ENCODE peak calls at places on chromosomes 12 and 14, in eight cellular contexts. R, Y, E, T, P, Q, U and K are unnamed samples.

GRCh38 chr14:24253936-24254335 is 9.0 kb downstream of the TGM1 start:
- DNase-seq in R (no peak), Y (no peak), E (no peak), T (no peak), P (no peak), Q (no peak), U (no peak), K (no peak)

GRCh38 chr12:101343893-101344292 is 63.7 kb downstream of the ARL1 start:
- DNase-seq in R (no peak), Y (no peak), E (no peak), T (no peak), P (no peak), Q (no peak), U (no peak), K (no peak)

GRCh38 chr12:95601091-95601490 is 49.8 kb upstream of the USP44 start:
- DNase-seq in R (no peak), Y (no peak), E (no peak), T (no peak), P (no peak), Q (no peak), U (no peak), K (no peak)

GRCh38 chr12:49201595-49202295 is 12.9 kb upstream of the TUBA1A start:
- DNase-seq in R (no peak), Y (no peak), E (no peak), T (no peak), P (no peak), Q (no peak), U (peak; percentile 54), K (peak; percentile 17)

GRCh38 chr12:27333311-27334009 is 824 bp downstream of the BMAL2 start:
- DNase-seq in R (peak; percentile 22), Y (no peak), E (no peak), T (peak; percentile 67), P (peak; percentile 8), Q (peak; percentile 5), U (peak; percentile 21), K (no peak)

GRCh38 chr12:81530352-81530751 is 228.8 kb downstream of the PPFIA2 start:
- DNase-seq in R (no peak), Y (no peak), E (no peak), T (no peak), P (no peak), Q (peak; percentile 32), U (no peak), K (no peak)

GRCh38 chr12:115811066-115811465 is 466.4 kb downstream of the MED13L start:
- DNase-seq in R (no peak), Y (no peak), E (no peak), T (no peak), P (no peak), Q (no peak), U (no peak), K (no peak)

GRCh38 chr14:56057071-56057865 is 60.9 kb upstream of the PELI2 start:
- DNase-seq in R (no peak), Y (no peak), E (no peak), T (no peak), P (no peak), Q (no peak), U (no peak), K (no peak)

GRCh38 chr12:130761537-130762318 is 45.6 kb upstream of the RIMBP2 start:
- DNase-seq in R (peak; percentile 34), Y (peak; percentile 47), E (no peak), T (peak; percentile 57), P (peak; percentile 40), Q (peak; percentile 53), U (peak; percentile 65), K (no peak)

GRCh38 chr14:34258318-34258717 is 203.7 kb downstream of the SPTSSA start:
- DNase-seq in R (no peak), Y (no peak), E (no peak), T (no peak), P (no peak), Q (no peak), U (no peak), K (no peak)

GRCh38 chr12:68474467-68475204 is 136.1 kb upstream of the RAP1B start:
- DNase-seq in R (no peak), Y (no peak), E (no peak), T (no peak), P (no peak), Q (no peak), U (no peak), K (no peak)

GRCh38 chr12:111322336-111323250 is 46.3 kb downstream of the PHETA1 start:
- DNase-seq in R (no peak), Y (no peak), E (no peak), T (peak; percentile 67), P (no peak), Q (peak; percentile 59), U (no peak), K (no peak)

GRCh38 chr12:20282411-20282810 is 85.9 kb upstream of the PDE3A start:
- DNase-seq in R (no peak), Y (no peak), E (no peak), T (no peak), P (no peak), Q (no peak), U (no peak), K (no peak)

GRCh38 chr12:109795023-109795422 is 38.2 kb downstream of the TRPV4 start:
- DNase-seq in R (no peak), Y (no peak), E (no peak), T (no peak), P (no peak), Q (no peak), U (no peak), K (no peak)

GRCh38 chr12:62834971-62835547 is 99.9 kb downstream of the PPM1H start:
- DNase-seq in R (no peak), Y (no peak), E (no peak), T (no peak), P (no peak), Q (no peak), U (peak; percentile 25), K (no peak)

GRCh38 chr12:48717252-48717695 is 767 bp upstream of the CCNT1 start:
- DNase-seq in R (no peak), Y (no peak), E (no peak), T (no peak), P (no peak), Q (no peak), U (no peak), K (no peak)

GRCh38 chr12:131928080-131928764 is 854 bp upstream of the PUS1 start:
- DNase-seq in R (no peak), Y (no peak), E (no peak), T (peak; percentile 68), P (no peak), Q (no peak), U (no peak), K (no peak)

GRCh38 chr14:67137744-67138371 is 51.4 kb upstream of the GARIN2 start:
- DNase-seq in R (no peak), Y (no peak), E (no peak), T (no peak), P (no peak), Q (no peak), U (no peak), K (no peak)

GRCh38 chr12:6961278-6961694 is 9.2 kb downstream of the PHB2 start:
- DNase-seq in R (no peak), Y (peak; percentile 60), E (peak; percentile 79), T (peak; percentile 86), P (peak; percentile 58), Q (peak; percentile 36), U (peak; percentile 85), K (no peak)

GRCh38 chr12:88638388-88638787 is 58.1 kb upstream of the KITLG start:
- DNase-seq in R (no peak), Y (no peak), E (no peak), T (no peak), P (no peak), Q (no peak), U (no peak), K (no peak)

GRCh38 chr12:88643685-88644084 is 63.4 kb upstream of the KITLG start:
- DNase-seq in R (no peak), Y (no peak), E (no peak), T (no peak), P (no peak), Q (no peak), U (no peak), K (no peak)

GRCh38 chr12:88639361-88639760 is 59.1 kb upstream of the KITLG start:
- DNase-seq in R (no peak), Y (no peak), E (no peak), T (no peak), P (no peak), Q (no peak), U (no peak), K (no peak)

GRCh38 chr12:88642675-88643431 is 62.6 kb upstream of the KITLG start:
- DNase-seq in R (no peak), Y (no peak), E (no peak), T (no peak), P (no peak), Q (no peak), U (no peak), K (no peak)

GRCh38 chr12:88638956-88639355 is 58.7 kb upstream of the KITLG start:
- DNase-seq in R (no peak), Y (no peak), E (no peak), T (no peak), P (no peak), Q (no peak), U (no peak), K (no peak)
- H3K4me3 ChIP-seq in R (no peak overlapping the region), Y (no peak overlapping the region), E (no peak overlapping the region), T (no peak overlapping the region), P (no peak overlapping the region), Q (no peak overlapping the region), U (no peak overlapping the region), K (no peak overlapping the region)

DNA sequence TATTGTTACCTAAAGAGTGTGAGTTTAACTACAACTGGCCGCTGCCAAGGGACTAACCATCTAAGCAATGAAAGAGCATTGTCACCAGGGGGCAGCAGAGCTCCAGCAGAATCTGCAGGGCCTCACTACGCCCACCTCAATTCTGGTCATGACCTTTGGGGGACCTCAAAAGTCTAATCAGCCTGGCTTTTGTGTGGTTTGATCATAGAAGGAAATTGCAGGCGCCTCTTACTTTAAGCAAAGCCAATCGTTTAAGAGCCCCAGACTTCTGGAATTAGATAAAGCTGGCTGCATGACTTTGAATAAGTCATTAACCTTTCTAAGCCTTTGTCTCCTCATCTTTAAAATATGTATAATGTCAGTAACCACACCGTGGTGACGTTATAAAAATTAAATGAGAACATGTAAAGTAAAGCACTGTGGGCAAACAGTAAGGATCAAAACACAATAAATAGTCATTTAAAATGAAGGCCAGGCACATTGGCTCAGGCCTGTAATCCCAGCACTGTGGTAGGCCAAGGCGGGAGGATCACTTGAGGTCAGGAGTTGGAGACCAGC is 58.6 kb downstream of the TBX3 start:
- DNase-seq in R (no peak), Y (peak; percentile 68), E (no peak), T (no peak), P (peak; percentile 73), Q (peak; percentile 74), U (peak; percentile 76), K (no peak)
- TF ChIP-seq CTCF in R (peak; percentile 16), Y (peak; percentile 75), E (no peak), T (no peak), P (peak; percentile 89), Q (peak; percentile 68), U (peak; percentile 79), K (no peak)

GRCh38 chr14:20667957-20668356 is 16.4 kb upstream of the RNASE4 start:
- DNase-seq in R (no peak), Y (no peak), E (no peak), T (no peak), P (no peak), Q (no peak), U (no peak), K (no peak)
- TF ChIP-seq POLR2A in R (no peak), Y (no peak), E (no peak), T (no peak), P (no peak), Q (no peak), U (no peak), K (no peak)

GRCh38 chr12:124440841-124441381 is 126.5 kb downstream of the NCOR2 start:
- DNase-seq in R (no peak), Y (no peak), E (no peak), T (no peak), P (peak; percentile 54), Q (no peak), U (no peak), K (no peak)
- H3K4me3 ChIP-seq in R (no peak overlapping the region), Y (no peak overlapping the region), E (no peak overlapping the region), T (no peak overlapping the region), P (no peak overlapping the region), Q (no peak overlapping the region), U (no peak overlapping the region), K (no peak overlapping the region)